ENCODE peak calls at places on chromosomes 4 and X, in five cellular contexts. One of them, this sample, is unnamed.

GRCh38 chr4:8854866-8855265 is 16.8 kb downstream of the HMX1 start:
- DNase-seq in kidney epithelial cell: no peak
- DNase-seq in NCI-H1417: no peak
- DNase-seq in endothelial cell: no peak
- DNase-seq in NCI-H82: no peak
- DNase-seq in this sample: no peak

GRCh38 chr4:186500721-186501304 is 54.6 kb downstream of the MTNR1A start:
- DNase-seq in endothelial cell: no peak
- DNase-seq in NCI-H1417: no peak
- DNase-seq in kidney epithelial cell: no peak
- DNase-seq in NCI-H82: no peak
- DNase-seq in this sample: no peak

GRCh38 chr4:74278490-74278889 is 29.8 kb upstream of the EPGN start:
- DNase-seq in NCI-H1417: no peak
- DNase-seq in endothelial cell: no peak
- DNase-seq in kidney epithelial cell: no peak
- DNase-seq in NCI-H82: no peak
- DNase-seq in this sample: no peak

GRCh38 chr4:568962-569361 is 7.1 kb downstream of the TMEM271 start:
- DNase-seq in kidney epithelial cell: no peak
- DNase-seq in NCI-H1417: no peak
- DNase-seq in endothelial cell: no peak
- DNase-seq in NCI-H82: no peak
- DNase-seq in this sample: no peak

GRCh38 chrX:29531336-29531735 is 684.0 kb upstream of the MAGEB2 start:
- DNase-seq in NCI-H1417: no peak
- DNase-seq in endothelial cell: no peak
- DNase-seq in NCI-H82: no peak
- DNase-seq in kidney epithelial cell: no peak
- DNase-seq in this sample: no peak

GRCh38 chr4:77021614-77022089 is 54.1 kb downstream of the CCNI start:
- DNase-seq in endothelial cell: no peak
- DNase-seq in NCI-H1417: no peak
- DNase-seq in kidney epithelial cell: no peak
- DNase-seq in NCI-H82: no peak
- DNase-seq in this sample: no peak

GRCh38 chr4:151659631-151660030 is 101.2 kb downstream of the GATB start:
- DNase-seq in kidney epithelial cell: no peak
- DNase-seq in NCI-H82: no peak
- DNase-seq in endothelial cell: no peak
- DNase-seq in NCI-H1417: no peak
- DNase-seq in this sample: no peak

GRCh38 chr4:85610450-85610849 is 135.5 kb downstream of the ARHGAP24 start:
- DNase-seq in NCI-H1417: no peak
- DNase-seq in kidney epithelial cell: no peak
- DNase-seq in endothelial cell: no peak
- DNase-seq in NCI-H82: no peak
- DNase-seq in this sample: no peak

GRCh38 chr4:69058410-69059059 is 37.7 kb upstream of the UGT2B7 start:
- DNase-seq in NCI-H1417: no peak
- DNase-seq in kidney epithelial cell: no peak
- DNase-seq in NCI-H82: no peak
- DNase-seq in endothelial cell: no peak
- DNase-seq in this sample: no peak

GRCh38 chrX:150575415-150575814 is 7.0 kb downstream of the MTM1 start:
- DNase-seq in kidney epithelial cell: peak; percentile 37
- DNase-seq in endothelial cell: no peak
- DNase-seq in NCI-H82: no peak
- DNase-seq in NCI-H1417: no peak
- DNase-seq in this sample: no peak

GRCh38 chr4:183600189-183600685 is 58.7 kb downstream of the RWDD4 start:
- DNase-seq in NCI-H82: peak; percentile 13
- DNase-seq in kidney epithelial cell: no peak
- DNase-seq in endothelial cell: peak; percentile 31
- DNase-seq in NCI-H1417: peak; percentile 24
- DNase-seq in this sample: no peak

GRCh38 chr4:961651-962230 is 11.6 kb downstream of the DGKQ start:
- DNase-seq in NCI-H1417: no peak
- DNase-seq in kidney epithelial cell: no peak
- DNase-seq in endothelial cell: no peak
- DNase-seq in NCI-H82: no peak
- DNase-seq in this sample: no peak

GRCh38 chr4:53653484-53654053 is 62.3 kb upstream of the LNX1 start:
- DNase-seq in NCI-H1417: peak; percentile 86
- DNase-seq in NCI-H82: peak; percentile 12
- DNase-seq in endothelial cell: no peak
- DNase-seq in kidney epithelial cell: peak; percentile 2
- DNase-seq in this sample: no peak

GRCh38 chrX:118521435-118521834 is 25.8 kb downstream of the DOCK11 start:
- DNase-seq in NCI-H82: no peak
- DNase-seq in endothelial cell: no peak
- DNase-seq in NCI-H1417: no peak
- DNase-seq in kidney epithelial cell: no peak
- DNase-seq in this sample: no peak

GRCh38 chr4:71732706-71733105 is 51.2 kb downstream of the GC start:
- DNase-seq in kidney epithelial cell: peak; percentile 25
- DNase-seq in endothelial cell: no peak
- DNase-seq in NCI-H1417: peak; percentile 29
- DNase-seq in NCI-H82: peak; percentile 11
- DNase-seq in this sample: peak; percentile 9

GRCh38 chr4:37648084-37648817 is 37.9 kb downstream of the RELL1 start:
- DNase-seq in kidney epithelial cell: peak; percentile 90
- DNase-seq in NCI-H1417: peak; percentile 66
- DNase-seq in NCI-H82: peak; percentile 11
- DNase-seq in endothelial cell: no peak
- DNase-seq in this sample: peak; percentile 84

GRCh38 chr4:1216869-1217294 is 32.0 kb downstream of the CTBP1 start:
- DNase-seq in endothelial cell: no peak
- DNase-seq in NCI-H1417: no peak
- DNase-seq in kidney epithelial cell: no peak
- DNase-seq in NCI-H82: no peak
- DNase-seq in this sample: no peak

GRCh38 chrX:115499112-115499805 is 61.7 kb upstream of the PLS3 start:
- DNase-seq in NCI-H82: peak; percentile 72
- DNase-seq in NCI-H1417: no peak
- DNase-seq in endothelial cell: no peak
- DNase-seq in kidney epithelial cell: no peak
- DNase-seq in this sample: no peak

GRCh38 chr4:169620846-169621228 is 459 bp downstream of the CLCN3 start:
- DNase-seq in kidney epithelial cell: no peak
- DNase-seq in NCI-H1417: peak; percentile 79
- DNase-seq in NCI-H82: peak; percentile 41
- DNase-seq in endothelial cell: peak; percentile 19
- DNase-seq in this sample: peak; percentile 50

GRCh38 chr4:143359794-143360193 is 23.1 kb downstream of the GAB1 start:
- DNase-seq in NCI-H82: no peak
- DNase-seq in endothelial cell: no peak
- DNase-seq in kidney epithelial cell: no peak
- DNase-seq in NCI-H1417: no peak
- DNase-seq in this sample: no peak

GRCh38 chrX:25016938-25017598 is 1.3 kb upstream of the ARX start:
- DNase-seq in NCI-H82: no peak
- DNase-seq in endothelial cell: no peak
- DNase-seq in kidney epithelial cell: no peak
- DNase-seq in NCI-H1417: peak; percentile 64
- DNase-seq in this sample: no peak

GRCh38 chrX:97026406-97026805 is 142.7 kb downstream of the RPA4 start:
- DNase-seq in kidney epithelial cell: no peak
- DNase-seq in NCI-H1417: peak; percentile 68
- DNase-seq in NCI-H82: peak; percentile 11
- DNase-seq in endothelial cell: peak; percentile 2
- DNase-seq in this sample: no peak

GRCh38 chrX:131843996-131844395 is 179.1 kb upstream of the STK26 start:
- DNase-seq in NCI-H82: no peak
- DNase-seq in endothelial cell: no peak
- DNase-seq in NCI-H1417: no peak
- DNase-seq in kidney epithelial cell: no peak
- DNase-seq in this sample: no peak

GRCh38 chrX:153816821-153817220 is 13.5 kb downstream of the PDZD4 start:
- DNase-seq in NCI-H82: no peak
- DNase-seq in endothelial cell: no peak
- DNase-seq in kidney epithelial cell: no peak
- DNase-seq in NCI-H1417: no peak
- DNase-seq in this sample: no peak

GRCh38 chrX:18769812-18770573 is 62.5 kb downstream of the PPEF1 start:
- DNase-seq in kidney epithelial cell: no peak
- DNase-seq in endothelial cell: no peak
- DNase-seq in NCI-H1417: no peak
- DNase-seq in NCI-H82: no peak
- DNase-seq in this sample: no peak

GRCh38 chr4:141411936-141412335 is 191.2 kb downstream of the ZNF330 start:
- DNase-seq in NCI-H82: no peak
- DNase-seq in kidney epithelial cell: no peak
- DNase-seq in NCI-H1417: no peak
- DNase-seq in endothelial cell: no peak
- DNase-seq in this sample: no peak

GRCh38 chrX:10582945-10583344 is 37.4 kb downstream of the MID1 start:
- DNase-seq in endothelial cell: no peak
- DNase-seq in NCI-H82: no peak
- DNase-seq in NCI-H1417: no peak
- DNase-seq in kidney epithelial cell: no peak
- DNase-seq in this sample: no peak

GRCh38 chr4:75542824-75543223 is 13.0 kb upstream of the ODAPH start:
- DNase-seq in NCI-H1417: no peak
- DNase-seq in NCI-H82: no peak
- DNase-seq in kidney epithelial cell: peak; percentile 97
- DNase-seq in endothelial cell: no peak
- DNase-seq in this sample: peak; percentile 100

GRCh38 chr4:151806511-151806927 is 45.7 kb upstream of the GATB start:
- DNase-seq in NCI-H1417: no peak
- DNase-seq in kidney epithelial cell: no peak
- DNase-seq in NCI-H82: no peak
- DNase-seq in endothelial cell: no peak
- DNase-seq in this sample: peak; percentile 66